ENCODE peak calls at places on chromosomes 13 and 19, in five cellular contexts. H is heart left ventricle, S is psoas muscle, I is fibroblast of the aortic adventitia, N is PC-9. D is an unnamed sample.

GRCh38 chr19:40689339-40690049 is 957 bp downstream of the NUMBL start:
- DNase-seq in N (no peak), I (peak; percentile 15), S (peak; percentile 66), H (peak; percentile 50), D (peak; percentile 51)

GRCh38 chr13:34506796-34507195 is 435.3 kb upstream of the NBEA start:
- DNase-seq in S (no peak), N (no peak), H (no peak), I (no peak), D (no peak)

GRCh38 chr13:32267836-32268439 is 47.2 kb downstream of the ZAR1L start:
- DNase-seq in N (no peak), S (no peak), I (no peak), H (no peak), D (no peak)

GRCh38 chr19:10292206-10292788 is 2.5 kb downstream of the ICAM5 start:
- DNase-seq in I (peak; percentile 25), H (peak; percentile 70), S (peak; percentile 85), N (no peak), D (peak; percentile 92)

GRCh38 chr13:73900591-73900990 is 233.6 kb downstream of the KLF12 start:
- DNase-seq in S (no peak), H (no peak), N (no peak), I (peak; percentile 63), D (no peak)

GRCh38 chr13:99386495-99386894 is 79.3 kb upstream of the GPR183 start:
- DNase-seq in N (no peak), H (no peak), S (no peak), I (no peak), D (no peak)

GRCh38 chr13:107258599-107259187 is 690.8 kb upstream of the ARGLU1 start:
- DNase-seq in H (no peak), I (no peak), S (no peak), N (peak; percentile 74), D (no peak)

GRCh38 chr13:58461217-58461616 is 829.7 kb downstream of the PCDH17 start:
- DNase-seq in I (no peak), H (no peak), S (no peak), N (no peak), D (no peak)

GRCh38 chr19:30648321-30648720 is 276.1 kb downstream of the ZNF536 start:
- DNase-seq in H (no peak), N (no peak), I (no peak), S (no peak), D (no peak)

GRCh38 chr13:22945321-22946226 is 235.2 kb upstream of the SGCG start:
- DNase-seq in S (no peak), N (no peak), I (no peak), H (no peak), D (no peak)

GRCh38 chr13:112753868-112754267 is 64.0 kb downstream of the ATP11A start:
- DNase-seq in S (peak; percentile 23), N (no peak), I (no peak), H (no peak), D (no peak)

GRCh38 chr13:33353210-33353609 is 67.7 kb upstream of the STARD13 start:
- DNase-seq in H (peak; percentile 61), I (no peak), S (peak; percentile 67), N (no peak), D (no peak)

GRCh38 chr13:33179463-33179862 is 106.1 kb downstream of the STARD13 start:
- DNase-seq in I (no peak), N (no peak), S (no peak), H (no peak), D (no peak)

GRCh38 chr13:42820450-42820849 is 39.1 kb downstream of the FAM216B start:
- DNase-seq in I (peak; percentile 59), S (no peak), N (no peak), H (no peak), D (no peak)

GRCh38 chr19:55535173-55535572 is 1.8 kb downstream of the SBK2 start:
- DNase-seq in H (no peak), I (no peak), S (no peak), N (no peak), D (no peak)

GRCh38 chr19:54407780-54408179 is 7.5 kb upstream of the TTYH1 start:
- DNase-seq in H (no peak), S (no peak), N (no peak), I (no peak), D (no peak)

GRCh38 chr13:102704238-102704750 is 9.4 kb upstream of the METTL21C start:
- DNase-seq in N (peak; percentile 90), S (no peak), H (no peak), I (no peak), D (no peak)

GRCh38 chr19:4730740-4731171 is 7.1 kb upstream of the DPP9 start:
- DNase-seq in I (no peak), N (no peak), S (no peak), H (no peak), D (peak; percentile 58)

GRCh38 chr13:52850396-52851152 is 2.1 kb upstream of the PCDH8 start:
- DNase-seq in N (no peak), S (peak; percentile 85), H (peak; percentile 78), I (peak; percentile 34), D (peak; percentile 93)

GRCh38 chr13:75312884-75313520 is 169.0 kb downstream of the TBC1D4 start:
- DNase-seq in H (no peak), N (no peak), S (no peak), I (no peak), D (no peak)

GRCh38 chr13:56752630-56753029 is 388.1 kb upstream of the PRR20A start:
- DNase-seq in N (no peak), H (no peak), I (no peak), S (no peak), D (no peak)

GRCh38 chr19:5445667-5446066 is 9.6 kb upstream of the ZNRF4 start:
- DNase-seq in N (no peak), H (no peak), S (no peak), I (no peak), D (no peak)

GRCh38 chr13:42720116-42720857 is 61.1 kb upstream of the FAM216B start:
- DNase-seq in N (peak; percentile 90), H (no peak), I (peak; percentile 100), S (no peak), D (no peak)

GRCh38 chr19:10036601-10037071 is 23.4 kb downstream of the RDH8 start:
- DNase-seq in S (no peak), I (no peak), N (no peak), H (no peak), D (no peak)

GRCh38 chr19:54684537-54684936 is 21.8 kb downstream of the LILRB4 start:
- DNase-seq in H (no peak), I (no peak), S (no peak), N (peak; percentile 34), D (peak; percentile 18)

GRCh38 chr19:10037367-10037766 is 24.1 kb downstream of the RDH8 start:
- DNase-seq in N (no peak), I (no peak), H (no peak), S (no peak), D (no peak)

GRCh38 chr13:77345150-77345780 is 18.4 kb upstream of the MYCBP2 start:
- DNase-seq in I (no peak), H (no peak), S (no peak), N (peak; percentile 36), D (no peak)

GRCh38 chr13:94298346-94298745 is 181.1 kb downstream of the DCT start:
- DNase-seq in N (no peak), I (no peak), H (no peak), S (no peak), D (no peak)

DNA sequence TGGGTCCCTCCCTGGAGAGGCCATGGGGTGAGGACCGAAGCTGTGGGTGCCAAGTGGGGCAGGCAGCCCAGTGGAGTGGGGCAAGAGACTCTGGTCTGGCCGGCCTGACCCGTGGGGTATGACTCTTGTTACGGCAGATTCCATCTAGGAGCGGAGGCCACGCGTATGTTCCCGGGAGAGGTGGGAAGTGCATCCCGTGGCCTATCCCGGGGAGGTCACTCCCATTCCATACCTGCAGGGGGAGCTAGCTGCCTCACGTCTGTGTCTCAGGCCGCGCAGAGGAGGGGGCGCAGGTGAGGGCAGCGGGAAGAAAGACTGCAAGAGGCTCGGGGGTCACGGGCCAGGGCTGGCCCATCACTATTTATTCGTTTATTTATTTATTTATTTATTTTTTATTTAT is 4.9 kb downstream of the CSNK1G2 start:
- DNase-seq in S (no peak), H (peak; percentile 49), N (no peak), I (no peak), D (peak; percentile 69)
- TF ChIP-seq CTCF in S (peak; percentile 39), H (peak; percentile 51), N (peak; percentile 57), I (peak; percentile 55), D (peak; percentile 54)

DNA sequence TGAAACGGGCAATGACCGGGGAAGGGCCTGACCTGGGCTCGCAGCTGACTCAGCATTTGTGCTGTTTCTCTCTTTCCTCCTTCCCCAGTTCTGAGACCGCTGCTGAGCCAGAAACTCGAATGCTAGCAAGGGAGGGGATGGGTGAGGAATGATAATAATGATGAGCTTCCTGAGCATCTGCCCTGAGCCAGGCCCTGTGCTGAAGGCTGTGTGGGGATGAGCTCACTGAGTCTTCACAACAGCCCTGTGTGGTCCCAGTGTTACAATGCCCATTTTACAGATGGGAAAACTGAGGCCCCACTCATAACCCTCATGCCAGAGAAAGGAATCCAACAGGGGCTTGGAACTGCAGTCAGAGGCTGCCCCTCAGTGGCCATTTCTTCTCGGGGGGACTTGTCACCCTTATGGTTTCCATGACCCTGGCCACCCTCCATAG is 8.1 kb downstream of the SULT2B1 start:
- DNase-seq in N (no peak), H (no peak), I (no peak), S (no peak), D (no peak)
- TF ChIP-seq CTCF in N (no peak), H (no peak), I (no peak), S (no peak), D (no peak)

DNA sequence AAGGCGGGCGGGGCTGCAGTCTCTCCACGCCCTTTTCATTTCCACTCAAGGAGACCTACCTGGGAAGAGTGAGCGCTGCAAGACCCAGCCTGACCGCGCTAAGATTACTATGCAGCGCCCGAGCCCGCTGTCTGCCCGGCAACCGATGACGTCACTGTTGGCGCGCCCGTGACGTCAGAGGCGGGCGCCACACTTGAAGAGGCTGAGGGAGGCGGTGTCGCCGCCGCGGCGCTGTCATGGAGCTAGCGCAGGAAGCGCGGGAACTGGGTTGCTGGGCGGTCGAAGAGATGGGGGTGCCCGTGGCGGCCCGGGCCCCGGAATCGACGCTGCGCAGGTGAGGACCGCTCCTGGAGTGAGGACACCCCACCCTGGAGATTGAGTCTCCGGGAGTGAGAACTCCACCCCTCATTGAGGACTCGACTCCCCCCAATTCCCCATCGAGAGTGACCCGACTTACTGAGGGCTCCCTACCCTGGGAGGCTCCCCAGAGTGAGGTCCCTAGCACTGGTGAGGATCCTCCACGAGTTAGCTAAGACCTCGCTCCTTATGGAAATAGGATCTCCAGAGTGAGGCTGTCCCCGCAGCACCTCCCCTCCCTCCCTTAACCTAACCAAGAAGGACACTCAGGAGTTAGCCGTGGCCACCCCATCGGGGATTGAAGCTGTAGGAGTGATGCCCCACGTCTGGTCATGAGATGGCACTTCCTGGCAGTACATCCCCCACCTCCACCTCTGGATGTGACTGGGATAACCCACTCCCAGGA is at the start of gene HAUS5:
- DNase-seq in I (peak; percentile 84), S (peak; percentile 96), N (peak; percentile 82), H (peak; percentile 93), D (peak; percentile 97)
- TF ChIP-seq CTCF in I (no peak), S (no peak), N (no peak), H (no peak), D (no peak)

DNA sequence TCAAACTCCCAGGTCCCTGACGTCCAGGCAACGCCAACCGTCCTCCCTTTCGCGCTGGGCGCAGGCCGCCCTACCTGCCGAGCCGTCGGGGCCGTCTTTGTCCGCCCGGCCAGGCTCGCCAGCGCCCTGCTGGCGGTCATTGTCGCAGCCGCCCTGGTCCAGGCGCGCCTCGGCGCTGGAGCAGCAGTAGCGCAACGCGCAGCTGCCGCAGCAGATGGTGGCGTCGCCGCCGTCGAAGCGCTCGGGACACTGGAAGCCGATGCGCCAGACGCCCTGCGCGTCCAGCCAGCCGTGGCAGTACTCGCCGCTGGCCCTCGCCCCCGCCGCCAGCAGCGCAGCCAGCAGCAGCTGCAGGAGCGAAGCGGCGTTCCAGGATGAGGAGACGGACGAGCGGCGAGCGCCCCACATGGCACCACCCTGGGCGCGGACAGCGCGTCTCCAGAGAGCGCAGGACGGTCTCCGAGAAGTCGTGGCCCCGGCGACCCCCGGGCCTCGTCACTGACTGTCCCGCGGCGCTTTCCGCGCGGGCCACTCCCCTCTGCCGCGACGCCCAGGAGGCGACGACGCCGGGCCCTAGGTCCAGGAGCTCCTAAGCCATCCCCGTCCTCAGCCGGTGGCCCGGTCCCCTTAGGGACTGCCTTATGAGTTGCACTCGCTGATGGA is 1.1 kb downstream of the SHISA2 start:
- DNase-seq in N (no peak), I (no peak), S (peak; percentile 75), H (no peak), D (peak; percentile 77)
- TF ChIP-seq CTCF in N (no peak), I (no peak), S (no peak), H (no peak), D (no peak)